ENCODE peak calls at places on chromosome 15, in five cellular contexts. W is HepG2, L is GM12865, O is stomach, K is nephron progenitor cell. X is an unnamed sample.

GRCh38 chr15:74335396-74335795 is 32.0 kb downstream of the CYP11A1 start:
- DNase-seq in L (no peak), K (no peak), O (no peak), W (no peak), X (no peak)

GRCh38 chr15:84904409-84904808 is 19.9 kb downstream of the SLC28A1 start:
- DNase-seq in K (no peak), L (no peak), O (no peak), W (no peak), X (no peak)

GRCh38 chr15:94008101-94009080 is 223.0 kb upstream of the MCTP2 start:
- DNase-seq in K (no peak), W (no peak), L (no peak), O (no peak), X (no peak)

GRCh38 chr15:85702321-85703230 is 92.1 kb downstream of the KLHL25 start:
- DNase-seq in O (no peak), K (no peak), L (peak), W (no peak), X (no peak)

GRCh38 chr15:65839354-65839901 is 29.9 kb upstream of the RAB11A start:
- DNase-seq in L (no peak), W (no peak), K (no peak), O (no peak), X (no peak)

GRCh38 chr15:79824321-79824720 is 72.5 kb downstream of the MTHFS start:
- DNase-seq in O (no peak), K (no peak), W (no peak), L (no peak), X (no peak)

GRCh38 chr15:46394463-46394862 is 759.6 kb downstream of the SQOR start:
- DNase-seq in W (no peak), K (no peak), O (no peak), L (no peak), X (no peak)

GRCh38 chr15:86002444-86002843 is 77.2 kb upstream of the AGBL1 start:
- DNase-seq in L (no peak), O (no peak), W (no peak), K (no peak), X (no peak)

GRCh38 chr15:48925714-48926223 is 38.0 kb downstream of the SHC4 start:
- DNase-seq in W (peak), L (no peak), K (no peak), O (no peak), X (no peak)

GRCh38 chr15:28914046-28914445 is 28.3 kb downstream of the APBA2 start:
- DNase-seq in W (no peak), K (no peak), L (no peak), O (no peak), X (no peak)

GRCh38 chr15:55008397-55008796 is 188.3 kb downstream of the RSL24D1 start:
- DNase-seq in L (no peak), K (no peak), W (no peak), O (no peak), X (no peak)

GRCh38 chr15:64897345-64897985 is 14.2 kb upstream of the ANKDD1A start:
- DNase-seq in O (peak), K (no peak), W (no peak), L (no peak), X (no peak)

GRCh38 chr15:95018888-95019545 is 787.7 kb downstream of the MCTP2 start:
- DNase-seq in L (peak), K (no peak), O (no peak), W (no peak), X (peak)

GRCh38 chr15:41789237-41789636 is 15.0 kb downstream of the MAPKBP1 start:
- DNase-seq in W (no peak), K (no peak), O (no peak), L (no peak), X (no peak)

GRCh38 chr15:100875495-100875894 is 4.1 kb upstream of the ALDH1A3 start:
- DNase-seq in W (no peak), O (no peak), L (no peak), K (no peak), X (no peak)

GRCh38 chr15:80595391-80595790 is 99.7 kb upstream of the ABHD17C start:
- DNase-seq in W (peak), O (peak), L (peak), K (no peak), X (no peak)

GRCh38 chr15:62742409-62743171 is 300.0 kb upstream of the TPM1 start:
- DNase-seq in K (peak), W (peak), L (peak), O (peak), X (peak)

GRCh38 chr15:43792761-43793493 is 807 bp downstream of the SERF2 start:
- DNase-seq in O (no peak), L (peak), W (no peak), K (no peak), X (peak)

GRCh38 chr15:80199366-80199765 is 46.6 kb downstream of the FAH start:
- DNase-seq in L (no peak), O (no peak), K (no peak), W (no peak), X (no peak)

GRCh38 chr15:80609512-80609946 is 85.6 kb upstream of the ABHD17C start:
- DNase-seq in K (no peak), L (no peak), O (no peak), W (no peak), X (no peak)

GRCh38 chr15:100726426-100727190 is 124.2 kb downstream of the ASB7 start:
- DNase-seq in L (no peak), W (no peak), K (no peak), O (no peak), X (no peak)

GRCh38 chr15:39133201-39133600 is 447.7 kb upstream of the THBS1 start:
- DNase-seq in L (no peak), W (no peak), K (no peak), O (no peak), X (no peak)

GRCh38 chr15:89774492-89774891 is 1.6 kb upstream of the MESP2 start:
- DNase-seq in W (no peak), O (no peak), K (no peak), L (no peak), X (no peak)

GRCh38 chr15:65371976-65372786 is 5.6 kb downstream of the IGDCC3 start:
- DNase-seq in O (no peak), W (no peak), L (no peak), K (no peak), X (no peak)

GRCh38 chr15:73022156-73022555 is 30.1 kb upstream of the NEO1 start:
- DNase-seq in L (no peak), K (no peak), O (no peak), W (no peak), X (no peak)

GRCh38 chr15:43525131-43525530 is 7.7 kb downstream of the MAP1A start:
- DNase-seq in L (no peak), W (no peak), O (no peak), K (no peak), X (no peak)

GRCh38 chr15:25181290-25182097 is 226.7 kb downstream of the SNRPN start:
- DNase-seq in O (peak), W (no peak), L (no peak), K (no peak), X (no peak)

GRCh38 chr15:49987198-49987785 is 131.7 kb downstream of the ATP8B4 start:
- DNase-seq in L (no peak), W (no peak), O (no peak), K (no peak), X (no peak)

GRCh38 chr15:96180062-96180745 is 150.3 kb upstream of the NR2F2 start:
- DNase-seq in K (peak), L (no peak), O (no peak), W (no peak), X (no peak)

GRCh38 chr15:64004582-64004981 is 41.7 kb downstream of the DAPK2 start:
- DNase-seq in O (peak), K (no peak), W (peak), L (no peak), X (no peak)

GRCh38 chr15:33963831-33964664 is 4.2 kb upstream of the CHRM5 start:
- DNase-seq in W (peak), L (peak), K (no peak), O (no peak), X (peak)
- TF ChIP-seq CTCF in W (peak), L (peak), K (peak), O (peak), X (peak)

DNA sequence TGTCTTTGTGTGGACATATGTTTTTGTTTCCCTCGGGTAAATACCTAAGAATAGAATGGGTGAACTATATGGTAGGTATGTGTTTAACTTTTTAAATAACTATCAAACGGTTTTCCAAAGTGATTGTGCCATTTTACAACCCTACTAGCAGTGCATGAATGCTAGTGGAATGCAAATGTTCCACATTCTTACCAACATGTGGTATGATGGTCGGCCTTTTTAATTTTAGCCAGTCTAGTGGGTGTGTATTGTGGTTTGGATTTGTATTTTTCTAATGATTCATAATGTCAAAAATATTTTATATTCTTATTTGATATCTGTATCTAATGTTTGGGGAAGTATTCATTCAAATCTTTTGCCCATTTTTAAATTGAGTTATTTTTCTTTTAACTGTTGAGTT is 68.2 kb upstream of the SMAD3 start:
- DNase-seq in L (no peak), K (no peak), O (no peak), W (no peak), X (no peak)
- TF ChIP-seq CTCF in L (no peak), K (no peak), O (no peak), W (no peak), X (no peak)

GRCh38 chr15:92205255-92205739 is 188.4 kb upstream of the ST8SIA2 start:
- DNase-seq in W (peak), K (no peak), O (no peak), L (peak), X (no peak)
- TF ChIP-seq CTCF in W (peak), K (no peak), O (no peak), L (no peak), X (no peak)

GRCh38 chr15:99706557-99707303 is 26.5 kb downstream of the LYSMD4 start:
- DNase-seq in K (no peak), W (no peak), L (peak), O (no peak), X (no peak)

GRCh38 chr15:99704444-99704838 is 28.8 kb downstream of the LYSMD4 start:
- DNase-seq in W (peak), L (peak), O (no peak), K (peak), X (peak)

GRCh38 chr15:99702895-99703602 is 30.2 kb downstream of the LYSMD4 start:
- DNase-seq in K (no peak), L (no peak), O (no peak), W (no peak), X (no peak)

GRCh38 chr15:99707481-99708270 is 25.6 kb downstream of the LYSMD4 start:
- DNase-seq in W (no peak), L (peak), K (no peak), O (no peak), X (no peak)

DNA sequence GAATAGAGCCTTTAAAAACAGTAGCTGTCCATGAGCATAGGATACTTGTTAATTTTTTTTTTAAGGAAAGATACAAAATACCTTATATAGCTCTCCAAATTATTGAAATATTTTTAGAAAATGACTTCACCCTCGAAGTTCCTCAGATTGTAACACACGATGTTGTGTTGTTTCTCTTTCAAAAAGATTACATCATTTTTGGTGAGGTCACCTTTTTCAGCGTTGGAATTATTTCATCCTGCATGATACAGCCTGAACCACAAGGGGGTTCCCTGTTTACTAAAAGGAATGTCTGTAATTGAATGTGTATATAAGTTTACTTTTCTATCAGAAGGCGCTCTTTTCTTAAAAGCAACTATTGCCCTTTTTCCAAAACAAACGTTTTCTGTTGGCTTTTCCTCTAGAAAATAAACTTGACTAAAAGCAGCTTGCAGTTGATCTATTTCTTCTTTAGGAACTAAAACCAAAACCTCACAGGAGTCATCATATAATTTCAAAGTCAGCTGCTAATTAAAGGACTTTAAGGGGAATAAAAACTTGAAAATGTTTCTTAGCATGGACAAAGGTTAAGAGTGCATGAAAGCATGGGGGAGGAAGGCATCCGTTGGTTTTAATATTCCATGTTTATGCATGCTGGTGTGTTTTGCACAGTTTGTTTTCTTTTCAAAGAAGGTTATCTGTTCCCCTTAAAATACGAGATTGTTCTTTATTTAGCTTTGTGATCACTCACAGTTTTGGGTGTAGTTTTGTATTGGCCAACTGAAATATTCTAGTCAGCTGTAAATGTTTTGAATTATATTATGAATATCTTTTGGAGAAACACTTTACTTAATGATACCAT is 29.4 kb downstream of the LYSMD4 start:
- DNase-seq in L (peak), K (no peak), W (peak), O (no peak), X (peak)
- TF ChIP-seq CTCF in L (peak), K (no peak), W (no peak), O (peak), X (peak)

GRCh38 chr15:70265986-70266385 is 168.3 kb upstream of the TLE3 start:
- DNase-seq in K (no peak), W (no peak), L (no peak), O (no peak), X (no peak)

GRCh38 chr15:70264738-70265465 is 167.2 kb upstream of the TLE3 start:
- DNase-seq in O (peak), L (no peak), K (no peak), W (no peak), X (no peak)

GRCh38 chr15:70264014-70264492 is 166.3 kb upstream of the TLE3 start:
- DNase-seq in O (no peak), K (peak), W (no peak), L (no peak), X (no peak)

GRCh38 chr15:70266412-70267089 is 168.8 kb upstream of the TLE3 start:
- DNase-seq in O (peak), W (no peak), K (no peak), L (no peak), X (no peak)

GRCh38 chr15:70265466-70265978 is 167.8 kb upstream of the TLE3 start:
- DNase-seq in O (no peak), L (no peak), K (no peak), W (no peak), X (no peak)
- TF ChIP-seq CTCF in O (no peak), L (no peak), K (no peak), W (peak), X (peak)

DNA sequence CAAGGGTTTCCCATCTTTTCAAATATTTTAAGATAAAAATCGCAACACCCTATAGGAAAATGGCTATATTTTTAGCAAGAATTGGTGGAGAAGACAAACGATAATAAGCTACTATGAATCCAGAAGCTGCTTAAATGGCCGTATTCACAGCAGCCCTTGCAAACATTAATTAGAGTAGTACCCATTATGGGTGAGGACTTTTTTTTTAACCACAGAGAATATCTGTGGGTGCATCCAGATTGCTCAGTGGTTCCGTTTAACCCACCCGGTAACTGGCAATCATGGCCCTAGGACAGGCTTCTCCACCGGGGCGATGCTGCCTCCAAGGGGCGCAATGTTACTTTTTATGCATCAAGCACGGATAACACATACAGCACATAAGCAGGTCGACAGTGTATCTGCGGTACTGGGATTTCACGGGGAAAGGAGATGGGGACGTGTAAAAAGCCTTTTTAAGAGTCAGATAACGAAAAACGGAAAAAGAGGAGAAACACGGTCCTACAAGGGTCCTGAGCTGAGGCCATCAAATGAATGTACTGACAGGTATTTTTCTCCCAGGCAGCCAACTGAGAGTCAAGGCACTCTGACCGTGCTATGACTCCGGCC is 968 bp upstream of the TMEM266 start:
- DNase-seq in K (peak), O (no peak), L (peak), W (peak), X (peak)
- TF ChIP-seq CTCF in K (no peak), O (no peak), L (no peak), W (peak), X (peak)

GRCh38 chr15:83732770-83733169 is 78.8 kb downstream of the ADAMTSL3 start:
- DNase-seq in W (no peak), L (no peak), K (no peak), O (no peak), X (no peak)

GRCh38 chr15:83733206-83733605 is 79.3 kb downstream of the ADAMTSL3 start:
- DNase-seq in O (no peak), L (no peak), W (no peak), K (no peak), X (no peak)

GRCh38 chr15:83732196-83732595 is 78.3 kb downstream of the ADAMTSL3 start:
- DNase-seq in O (no peak), K (no peak), L (no peak), W (no peak), X (no peak)

GRCh38 chr15:83733691-83734090 is 79.8 kb downstream of the ADAMTSL3 start:
- DNase-seq in L (no peak), O (no peak), W (no peak), K (no peak), X (no peak)

GRCh38 chr15:83734487-83734886 is 80.6 kb downstream of the ADAMTSL3 start:
- DNase-seq in O (no peak), W (no peak), L (peak), K (no peak), X (no peak)
- TF ChIP-seq CTCF in O (no peak), W (no peak), L (peak), K (no peak), X (peak)

X was measured in GM13977.